ENCODE peak calls at places on chromosomes 4 and X, in six cellular contexts. M, V, F, A, K and W are unnamed samples.

GRCh38 chrX:47145408-47146120 is 543 bp downstream of the RBM10 start:
- DNase-seq in M (no peak), V (no peak), F (peak; percentile 64), A (no peak), K (no peak), W (no peak)

GRCh38 chrX:48497871-48498270 is 10.9 kb upstream of the PORCN start:
- DNase-seq in M (no peak), V (no peak), F (no peak), A (no peak), K (no peak), W (no peak)

GRCh38 chr4:153019906-153020305 is 83.8 kb downstream of the FHDC1 start:
- DNase-seq in M (no peak), V (no peak), F (no peak), A (no peak), K (no peak), W (no peak)

GRCh38 chr4:86939123-86939522 is 4.3 kb downstream of the AFF1 start:
- DNase-seq in M (no peak), V (no peak), F (no peak), A (peak; percentile 34), K (no peak), W (no peak)

GRCh38 chr4:11650801-11651596 is 222.3 kb upstream of the HS3ST1 start:
- DNase-seq in M (no peak), V (no peak), F (no peak), A (no peak), K (peak; percentile 60), W (no peak)

GRCh38 chr4:74104145-74104544 is 5.2 kb upstream of the CXCL2 start:
- DNase-seq in M (no peak), V (no peak), F (no peak), A (no peak), K (no peak), W (no peak)

GRCh38 chrX:96182366-96182765 is 502.3 kb upstream of the DIAPH2 start:
- DNase-seq in M (no peak), V (no peak), F (no peak), A (peak; percentile 6), K (peak; percentile 19), W (no peak)

GRCh38 chr4:24607338-24607737 is 23.0 kb upstream of the DHX15 start:
- DNase-seq in M (no peak), V (no peak), F (no peak), A (no peak), K (no peak), W (no peak)

GRCh38 chr4:158190736-158191135 is 17.9 kb upstream of the GASK1B start:
- DNase-seq in M (no peak), V (no peak), F (no peak), A (no peak), K (no peak), W (no peak)

GRCh38 chr4:40848251-40848650 is 98.5 kb downstream of the NSUN7 start:
- DNase-seq in M (no peak), V (no peak), F (no peak), A (no peak), K (no peak), W (no peak)